ENCODE peak calls at places on chromosome 21, in nine cellular contexts. A is IMR-90; L is mucosa of descending colon; W is fibroblast of mammary gland; R is lower lobe of right lung; Q is foreskin fibroblast; N is GM20000; Z is esophagus squamous epithelium; D is CD4-positive, alpha-beta T cell. T is an unnamed sample.
A peak's percentile ranks its signal among the peaks of the same experiment; 100 is the strongest.

GRCh38 chr21:45515241-45516061 is 26.8 kb downstream of the SLC19A1 start:
- DNase-seq in A (no peak), L (no peak), W (no peak), R (peak; percentile 39), Q (no peak), N (no peak), Z (no peak), D (no peak), T (no peak)

GRCh38 chr21:8998946-8999681 is 1522.3 kb upstream of the TPTE start:
- DNase-seq in A (no peak), L (no peak), W (no peak), R (no peak), Q (no peak), N (no peak), Z (no peak), D (no peak), T (no peak)

GRCh38 chr21:21750124-21750825 is 752.1 kb downstream of the NCAM2 start:
- DNase-seq in A (no peak), L (no peak), W (no peak), R (no peak), Q (peak; percentile 0), N (no peak), Z (no peak), D (no peak), T (no peak)

GRCh38 chr21:44464351-44464750 is 9.0 kb downstream of the LRRC3 start:
- DNase-seq in A (no peak), L (no peak), W (no peak), R (no peak), Q (no peak), N (no peak), Z (no peak), D (no peak), T (no peak)

GRCh38 chr21:14877581-14878228 is 187.1 kb downstream of the NRIP1 start:
- DNase-seq in A (peak; percentile 49), L (peak; percentile 14), W (peak; percentile 77), R (no peak), Q (no peak), N (peak; percentile 52), Z (no peak), D (no peak), T (peak; percentile 22)

GRCh38 chr21:46063227-46063626 is 34.7 kb upstream of the COL6A2 start:
- DNase-seq in A (no peak), L (peak; percentile 1), W (peak; percentile 62), R (no peak), Q (no peak), N (no peak), Z (no peak), D (no peak), T (no peak)

GRCh38 chr21:32994305-32994704 is 31.4 kb upstream of the OLIG2 start:
- DNase-seq in A (peak; percentile 31), L (no peak), W (peak; percentile 35), R (no peak), Q (peak; percentile 16), N (no peak), Z (no peak), D (no peak), T (peak; percentile 21)

GRCh38 chr21:14321042-14321441 is 61.9 kb downstream of the HSPA13 start:
- DNase-seq in A (peak; percentile 0), L (no peak), W (peak; percentile 48), R (no peak), Q (no peak), N (no peak), Z (no peak), D (no peak), T (no peak)

GRCh38 chr21:15494481-15494880 is 235.3 kb upstream of the USP25 start:
- DNase-seq in A (no peak), L (no peak), W (no peak), R (no peak), Q (no peak), N (no peak), Z (no peak), D (no peak), T (no peak)

GRCh38 chr21:34603002-34603709 is 11.8 kb downstream of the RCAN1 start:
- DNase-seq in A (peak; percentile 70), L (peak; percentile 94), W (peak; percentile 69), R (peak; percentile 88), Q (peak; percentile 56), N (peak; percentile 79), Z (no peak), D (peak; percentile 13), T (peak; percentile 56)

GRCh38 chr21:44755227-44755626 is 43.9 kb upstream of the TSPEAR start:
- DNase-seq in A (no peak), L (no peak), W (no peak), R (no peak), Q (no peak), N (no peak), Z (no peak), D (no peak), T (no peak)

GRCh38 chr21:46001821-46002681 is 20.5 kb downstream of the COL6A1 start:
- DNase-seq in A (no peak), L (no peak), W (no peak), R (peak; percentile 45), Q (no peak), N (peak; percentile 22), Z (no peak), D (no peak), T (no peak)

GRCh38 chr21:45988366-45989347 is 7.1 kb downstream of the COL6A1 start:
- DNase-seq in A (no peak), L (no peak), W (no peak), R (no peak), Q (no peak), N (no peak), Z (no peak), D (no peak), T (no peak)

GRCh38 chr21:33892853-33893252 is 22.8 kb downstream of the ATP5PO start:
- DNase-seq in A (no peak), L (no peak), W (no peak), R (no peak), Q (no peak), N (no peak), Z (no peak), D (no peak), T (no peak)

DNA sequence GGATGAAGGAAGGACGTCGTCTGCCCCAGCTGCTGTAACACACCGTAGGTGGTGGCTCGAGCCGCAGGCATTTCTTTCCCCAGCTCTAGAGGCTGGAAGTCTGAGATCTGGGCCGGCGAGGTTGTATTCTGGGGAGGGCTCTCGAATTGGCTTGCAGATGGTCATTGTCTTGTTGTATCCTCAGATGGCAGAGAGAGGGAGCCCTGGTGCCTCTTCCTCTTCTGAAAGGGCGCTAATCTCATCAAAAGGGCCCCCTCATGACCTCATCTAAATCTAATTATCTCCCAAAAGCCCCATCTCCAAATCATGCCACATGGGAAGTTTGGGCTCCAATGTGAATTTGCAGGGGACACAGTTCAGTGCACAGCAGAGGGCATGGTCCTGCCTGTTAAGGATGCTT is 109.0 kb downstream of the SIK1 start:
- DNase-seq in A (no peak), L (no peak), W (no peak), R (no peak), Q (no peak), N (no peak), Z (no peak), D (no peak), T (no peak)
- TF ChIP-seq CTCF in A (no peak), L (no peak), W (no peak), R (no peak), Q (no peak), N (no peak), Z (no peak), D (no peak), T (peak; percentile 32)

GRCh38 chr21:42833439-42833815 is 45.9 kb downstream of the WDR4 start:
- DNase-seq in A (peak; percentile 5), L (peak; percentile 69), W (peak; percentile 19), R (no peak), Q (peak; percentile 18), N (peak; percentile 70), Z (no peak), D (peak; percentile 41), T (no peak)
- TF ChIP-seq CTCF in A (peak; percentile 12), L (peak; percentile 17), W (peak; percentile 16), R (peak; percentile 25), Q (no peak), N (peak; percentile 23), Z (peak; percentile 44), D (peak; percentile 46), T (no peak)

GRCh38 chr21:28669978-28670377 is 322.7 kb downstream of the LTN1 start:
- DNase-seq in A (no peak), L (no peak), W (no peak), R (no peak), Q (no peak), N (no peak), Z (no peak), D (no peak), T (no peak)
- TF ChIP-seq CTCF in A (no peak), L (no peak), W (no peak), R (no peak), Q (no peak), N (no peak), Z (no peak), D (no peak), T (no peak)

GRCh38 chr21:25561668-25562641 is 45.3 kb downstream of the MRPL39 start:
- DNase-seq in A (peak; percentile 82), L (peak; percentile 65), W (peak; percentile 71), R (peak; percentile 81), Q (peak; percentile 76), N (peak; percentile 77), Z (no peak), D (peak; percentile 28), T (peak; percentile 65)
- TF ChIP-seq CTCF in A (peak; percentile 37), L (no peak), W (peak; percentile 10), R (peak; percentile 21), Q (peak; percentile 20), N (no peak), Z (peak; percentile 17), D (no peak), T (peak; percentile 57)

DNA sequence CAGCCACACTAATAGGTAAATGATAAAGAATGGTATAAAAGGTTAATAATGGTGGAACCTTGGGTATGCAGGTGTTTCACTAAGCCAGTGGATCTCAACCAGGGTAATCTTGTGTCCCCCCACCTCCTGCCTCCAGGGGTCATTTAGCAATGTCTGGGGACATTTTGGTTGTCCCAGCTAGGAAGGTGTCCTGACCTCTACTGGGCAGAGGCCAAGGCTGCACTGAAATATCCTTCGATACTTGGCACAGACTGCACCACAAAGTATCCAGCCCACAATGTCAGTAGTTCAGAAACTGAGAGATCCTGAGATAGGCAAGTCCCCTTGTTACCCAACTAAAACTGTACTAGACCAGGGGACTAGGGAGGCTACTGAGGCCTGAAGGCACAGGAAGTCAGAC is 113.6 kb upstream of the TIAM1 start:
- DNase-seq in A (no peak), L (no peak), W (no peak), R (no peak), Q (no peak), N (no peak), Z (no peak), D (no peak), T (no peak)
- TF ChIP-seq CTCF in A (no peak), L (no peak), W (no peak), R (no peak), Q (no peak), N (no peak), Z (peak; percentile 20), D (no peak), T (no peak)

GRCh38 chr21:35616090-35616489 is 444.2 kb downstream of the SETD4 start:
- DNase-seq in A (peak; percentile 70), L (no peak), W (peak; percentile 80), R (no peak), Q (peak; percentile 52), N (no peak), Z (no peak), D (no peak), T (peak; percentile 41)
- TF ChIP-seq CTCF in A (peak; percentile 60), L (no peak), W (peak; percentile 66), R (peak; percentile 38), Q (peak; percentile 28), N (peak; percentile 39), Z (peak; percentile 64), D (peak; percentile 24), T (peak; percentile 69)

GRCh38 chr21:20292280-20292679 is 705.9 kb upstream of the NCAM2 start:
- DNase-seq in A (no peak), L (no peak), W (no peak), R (no peak), Q (no peak), N (no peak), Z (no peak), D (no peak), T (no peak)
- TF ChIP-seq CTCF in A (no peak), L (no peak), W (no peak), R (no peak), Q (no peak), N (no peak), Z (no peak), D (no peak), T (no peak)